ENCODE peak calls at places on chromosomes 4 and X, in six cellular contexts. F is neural crest cell; L is NCI-H1694; X is GM20000; J is effector CD4-positive, alpha-beta T cell; C is neuronal stem cell. G is an unnamed sample.
A peak's percentile ranks its signal among the peaks of the same experiment; 100 is the strongest.

GRCh38 chr4:70632028-70632427 is 3.5 kb downstream of the ENAM start:
- DNase-seq in F (no peak), L (no peak), X (no peak), J (no peak), C (no peak), G (no peak)

GRCh38 chrX:25442501-25442900 is 426.7 kb upstream of the ARX start:
- DNase-seq in F (no peak), L (no peak), X (no peak), J (no peak), C (no peak), G (no peak)

GRCh38 chr4:172826866-172827265 is 341.7 kb upstream of the GALNT7 start:
- DNase-seq in F (no peak), L (no peak), X (no peak), J (no peak), C (no peak), G (no peak)

GRCh38 chr4:128600996-128601857 is 208.3 kb upstream of the JADE1 start:
- DNase-seq in F (no peak), L (peak; percentile 35), X (no peak), J (no peak), C (no peak), G (peak; percentile 30)

GRCh38 chr4:182192511-182193181 is 50.6 kb upstream of the TENM3 start:
- DNase-seq in F (no peak), L (no peak), X (no peak), J (no peak), C (no peak), G (no peak)

GRCh38 chr4:1210241-1210841 is 38.0 kb upstream of the SPON2 start:
- DNase-seq in F (no peak), L (no peak), X (no peak), J (no peak), C (no peak), G (no peak)

GRCh38 chrX:148836741-148837140 is 336.3 kb downstream of the AFF2 start:
- DNase-seq in F (no peak), L (no peak), X (no peak), J (no peak), C (no peak), G (no peak)

GRCh38 chr4:119135721-119136121 is at the start of gene MYOZ2:
- DNase-seq in F (no peak), L (no peak), X (no peak), J (no peak), C (no peak), G (no peak)

GRCh38 chr4:37762294-37763163 is 64.0 kb upstream of the PGM2 start:
- DNase-seq in F (peak; percentile 9), L (no peak), X (no peak), J (no peak), C (no peak), G (peak; percentile 23)

GRCh38 chrX:57211906-57212305 is 74.6 kb upstream of the FAAH2 start:
- DNase-seq in F (no peak), L (no peak), X (no peak), J (no peak), C (no peak), G (no peak)

GRCh38 chr4:41428941-41429669 is 108.9 kb upstream of the LIMCH1 start:
- DNase-seq in F (no peak), L (peak; percentile 34), X (no peak), J (no peak), C (no peak), G (no peak)

GRCh38 chrX:9525511-9526248 is 60.8 kb downstream of the TBL1X start:
- DNase-seq in F (peak; percentile 17), L (no peak), X (no peak), J (no peak), C (no peak), G (no peak)

GRCh38 chr4:79241846-79242245 is 84.0 kb downstream of the NAA11 start:
- DNase-seq in F (no peak), L (no peak), X (no peak), J (no peak), C (no peak), G (peak; percentile 28)

GRCh38 chr4:90580271-90580825 is 453.2 kb downstream of the CCSER1 start:
- DNase-seq in F (no peak), L (no peak), X (no peak), J (no peak), C (no peak), G (peak; percentile 5)

GRCh38 chrX:13398073-13398823 is 78.4 kb upstream of the ATXN3L start:
- DNase-seq in F (no peak), L (no peak), X (no peak), J (no peak), C (peak; percentile 1), G (peak; percentile 15)

GRCh38 chr4:82491251-82491960 is 61.0 kb downstream of the ENOPH1 start:
- DNase-seq in F (no peak), L (no peak), X (no peak), J (no peak), C (no peak), G (no peak)

GRCh38 chr4:65668201-65669007 is 1.9 kb downstream of the EPHA5 start:
- DNase-seq in F (no peak), L (peak; percentile 31), X (peak; percentile 13), J (no peak), C (peak; percentile 26), G (no peak)

GRCh38 chr4:168540086-168540864 is 43.4 kb downstream of the PALLD start:
- DNase-seq in F (no peak), L (no peak), X (no peak), J (no peak), C (no peak), G (no peak)

GRCh38 chr4:126956192-126956897 is 676.4 kb upstream of the INTU start:
- DNase-seq in F (no peak), L (no peak), X (no peak), J (no peak), C (no peak), G (no peak)

GRCh38 chr4:140871368-140871767 is 115.2 kb upstream of the TBC1D9 start:
- DNase-seq in F (no peak), L (no peak), X (no peak), J (no peak), C (no peak), G (no peak)

GRCh38 chr4:43331226-43332078 is 438.9 kb downstream of the GRXCR1 start:
- DNase-seq in F (no peak), L (no peak), X (no peak), J (no peak), C (no peak), G (no peak)

GRCh38 chr4:129213692-129214091 is 117.7 kb downstream of the C4orf33 start:
- DNase-seq in F (no peak), L (no peak), X (no peak), J (no peak), C (no peak), G (no peak)

GRCh38 chr4:15855804-15856475 is 77.8 kb downstream of the CD38 start:
- DNase-seq in F (no peak), L (no peak), X (no peak), J (no peak), C (no peak), G (no peak)

G was measured in iPS DF 19.7.